ENCODE peak calls at places on chromosomes 4 and X, in four cellular contexts. B is GM12878, P is IMR-90, M is pancreas. O is an unnamed sample.
A peak's percentile ranks its signal among the peaks of the same experiment; 100 is the strongest.

GRCh38 chr4:95761871-95762270 is 78.0 kb upstream of the PDHA2 start:
- DNase-seq in B (no peak), P (peak; percentile 59), M (no peak), O (no peak)

GRCh38 chr4:145299380-145300076 is 119.1 kb upstream of the OTUD4 start:
- DNase-seq in B (peak; percentile 89), P (peak; percentile 75), M (no peak), O (peak; percentile 91)

GRCh38 chr4:154084864-154085263 is 296.0 kb upstream of the SFRP2 start:
- DNase-seq in B (no peak), P (no peak), M (no peak), O (no peak)

GRCh38 chrX:4035874-4036273 is 322.4 kb upstream of the PRKX start:
- DNase-seq in B (no peak), P (no peak), M (no peak), O (no peak)

GRCh38 chrX:128754130-128754529 is 701.9 kb upstream of the ACTRT1 start:
- DNase-seq in B (no peak), P (no peak), M (no peak), O (no peak)

GRCh38 chrX:63561425-63561824 is 210.3 kb upstream of the SPIN4 start:
- DNase-seq in B (no peak), P (no peak), M (no peak), O (peak; percentile 0)

GRCh38 chr4:14218641-14219040 is 591.1 kb upstream of the BOD1L1 start:
- DNase-seq in B (no peak), P (no peak), M (no peak), O (no peak)

GRCh38 chr4:127622923-127623754 is 9.6 kb upstream of the INTU start:
- DNase-seq in B (no peak), P (peak; percentile 33), M (peak; percentile 79), O (no peak)

GRCh38 chr4:94486372-94486801 is 34.6 kb downstream of the PDLIM5 start:
- DNase-seq in B (no peak), P (peak; percentile 20), M (no peak), O (no peak)

GRCh38 chrX:3184176-3184930 is 143.1 kb downstream of the ARSF start:
- DNase-seq in B (no peak), P (peak; percentile 94), M (no peak), O (no peak)

GRCh38 chr4:25234390-25235367 is 846 bp downstream of the PI4K2B start:
- DNase-seq in B (peak; percentile 78), P (peak; percentile 81), M (peak; percentile 81), O (peak; percentile 89)

GRCh38 chrX:24117288-24117687 is 32.2 kb upstream of the ZFX start:
- DNase-seq in B (no peak), P (peak; percentile 88), M (no peak), O (no peak)

GRCh38 chr4:164615964-164616363 is 138.0 kb upstream of the SMIM31 start:
- DNase-seq in B (no peak), P (no peak), M (no peak), O (peak; percentile 12)

GRCh38 chr4:186017801-186018200 is 51.2 kb upstream of the TLR3 start:
- DNase-seq in B (no peak), P (no peak), M (no peak), O (no peak)
- H3K4me3 ChIP-seq in B (no peak overlapping the region), P (no peak overlapping the region), M (no peak overlapping the region), O (no peak overlapping the region)

DNA sequence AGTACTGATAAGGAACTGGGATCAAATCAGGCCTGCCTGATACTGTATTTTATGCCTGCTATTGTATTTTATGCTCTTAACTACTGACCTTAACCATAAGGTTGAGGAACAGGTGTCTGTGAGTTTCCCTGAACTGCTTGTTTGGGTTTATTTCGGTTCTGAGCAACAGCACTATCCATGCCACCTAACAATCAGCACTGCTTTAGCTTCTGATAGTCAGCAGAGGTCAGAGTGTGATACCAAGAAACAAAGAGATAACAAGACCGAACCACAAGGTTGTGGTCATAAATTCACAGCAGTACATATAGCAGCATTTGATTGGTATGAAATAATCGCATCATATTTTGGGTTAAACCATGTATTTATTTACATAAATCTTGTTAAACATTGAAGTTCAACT is 362.2 kb downstream of the FGF13 start:
- DNase-seq in B (no peak), P (no peak), M (no peak), O (no peak)
- TF ChIP-seq CTCF in B (no peak), P (no peak), M (no peak), O (no peak)

GRCh38 chr4:40202474-40202873 is 5.6 kb downstream of the RHOH start:
- DNase-seq in B (no peak), P (no peak), M (no peak), O (peak; percentile 51)
- H3K4me3 ChIP-seq in B (peak overlapping the region; percentile 88), P (no peak overlapping the region), M (no peak overlapping the region), O (peak overlapping the region; percentile 87)

DNA sequence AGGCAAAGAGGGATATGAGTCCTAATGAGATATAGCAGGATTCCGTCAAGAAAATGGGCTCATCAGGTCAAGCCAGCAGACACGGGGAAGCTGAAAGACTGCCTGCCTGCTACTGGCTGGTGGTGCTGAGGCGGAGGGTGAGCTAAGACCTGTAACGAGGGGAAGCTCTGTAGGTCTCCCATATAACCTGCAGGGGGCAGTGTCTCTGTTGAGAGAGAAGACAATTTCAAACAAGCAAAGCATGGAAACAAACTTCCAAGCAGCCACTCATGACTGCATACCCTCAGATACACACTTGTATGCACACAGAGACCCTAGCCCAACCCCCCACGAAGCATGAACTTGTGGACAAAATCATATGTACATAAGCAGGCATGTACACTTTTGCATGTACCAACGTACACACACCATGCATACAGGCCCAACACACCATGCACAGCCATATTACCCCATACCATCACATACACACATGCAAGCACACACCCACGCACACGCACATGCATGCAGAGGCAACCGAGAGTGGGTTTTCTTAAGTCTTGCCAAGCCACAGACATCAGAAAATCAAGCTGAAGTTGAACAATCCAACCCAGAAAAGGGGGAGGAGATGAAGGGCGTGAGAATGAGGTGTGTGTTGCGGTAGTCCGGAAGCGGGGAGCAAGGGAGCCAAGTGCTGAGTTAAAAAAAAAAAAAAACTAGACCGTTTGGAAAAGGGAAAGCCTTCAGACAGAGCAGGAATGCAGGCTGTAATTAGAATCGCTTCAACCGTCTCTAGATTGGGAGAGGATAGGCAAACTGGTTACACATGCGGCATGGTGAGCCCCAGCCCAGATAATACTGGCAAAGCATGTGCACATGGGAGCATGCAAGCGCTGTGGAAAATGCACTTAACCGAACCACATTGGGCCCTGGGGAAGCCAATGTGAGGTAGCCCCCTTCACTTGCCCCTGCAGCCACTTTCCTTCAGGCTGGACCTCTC is 71.0 kb downstream of the PJA1 start:
- DNase-seq in B (no peak), P (peak; percentile 60), M (no peak), O (peak; percentile 45)
- TF ChIP-seq CTCF in B (peak; percentile 49), P (peak; percentile 50), M (peak; percentile 48), O (peak; percentile 47)

DNA sequence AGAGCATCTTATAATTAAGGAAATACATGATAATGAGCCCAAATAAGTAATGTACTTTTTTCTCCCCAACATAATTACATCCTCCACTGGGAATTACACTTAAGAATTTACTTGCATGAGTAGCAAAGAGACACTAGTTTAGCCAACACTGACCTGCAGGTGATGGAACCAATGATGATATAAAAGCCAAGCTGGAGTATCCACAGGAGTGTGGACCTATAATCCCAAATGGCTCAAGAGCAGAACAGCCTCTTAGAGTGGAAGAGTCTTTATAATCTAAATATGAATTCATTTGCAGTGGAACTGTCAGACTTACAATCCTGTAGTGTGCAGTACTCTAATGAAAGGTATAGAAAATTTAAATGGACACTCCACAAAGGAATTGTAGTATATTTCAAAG is 22.2 kb downstream of the WDR19 start:
- DNase-seq in B (no peak), P (no peak), M (no peak), O (no peak)
- H3K4me3 ChIP-seq in B (no peak overlapping the region), P (no peak overlapping the region), M (no peak overlapping the region), O (no peak overlapping the region)

GRCh38 chrX:153499876-153500275 is 5.1 kb downstream of the BGN start:
- DNase-seq in B (no peak), P (no peak), M (no peak), O (no peak)

GRCh38 chrX:153499258-153499657 is 4.5 kb downstream of the BGN start:
- DNase-seq in B (no peak), P (no peak), M (no peak), O (no peak)

GRCh38 chrX:153500676-153501280 is 6.0 kb downstream of the BGN start:
- DNase-seq in B (no peak), P (no peak), M (no peak), O (no peak)

GRCh38 chrX:153495903-153496629 is 1.3 kb downstream of the BGN start:
- DNase-seq in B (no peak), P (no peak), M (no peak), O (no peak)

GRCh38 chrX:153498453-153498852 is 3.7 kb downstream of the BGN start:
- DNase-seq in B (no peak), P (no peak), M (no peak), O (no peak)
- TF ChIP-seq CTCF in B (no peak), P (no peak), M (no peak), O (no peak)

DNA sequence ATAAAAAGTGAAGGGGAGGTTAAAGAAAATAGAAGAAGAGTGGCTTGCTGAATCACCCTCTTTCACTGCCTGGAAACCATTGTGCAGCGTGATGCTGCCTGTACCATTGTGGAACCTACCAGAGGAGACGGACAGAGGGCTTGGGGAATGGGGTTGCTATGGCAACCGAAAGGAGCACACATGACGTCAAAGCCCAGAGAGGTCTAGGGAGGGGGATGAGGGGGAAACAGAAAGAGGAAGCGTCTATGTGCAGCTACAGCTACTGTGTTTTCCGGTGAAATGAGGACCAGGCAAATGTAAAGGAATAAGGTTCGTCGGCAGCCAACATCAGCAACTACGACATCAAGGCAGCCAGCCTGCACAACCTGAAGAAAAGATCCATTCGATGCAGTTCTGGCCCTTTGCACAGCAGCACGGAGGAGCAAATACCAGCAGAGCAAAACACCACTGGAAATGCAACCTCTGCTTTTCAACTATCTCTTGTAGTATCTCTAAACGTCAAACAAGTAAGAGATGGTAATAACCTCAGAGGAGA is at the start of gene MAPK10:
- DNase-seq in B (peak; percentile 62), P (peak; percentile 88), M (peak; percentile 61), O (peak; percentile 96)
- H3K4me3 ChIP-seq in B (no peak within 1 kb of the TSS), P (peak within 1 kb of the TSS; percentile 20), M (peak within 1 kb of the TSS; percentile 31), O (peak within 1 kb of the TSS; percentile 45)

GRCh38 chr4:67261971-67262370 is 283.3 kb downstream of the CENPC start:
- DNase-seq in B (no peak), P (no peak), M (no peak), O (no peak)
- TF ChIP-seq CTCF in B (no peak), P (no peak), M (no peak), O (no peak)

DNA sequence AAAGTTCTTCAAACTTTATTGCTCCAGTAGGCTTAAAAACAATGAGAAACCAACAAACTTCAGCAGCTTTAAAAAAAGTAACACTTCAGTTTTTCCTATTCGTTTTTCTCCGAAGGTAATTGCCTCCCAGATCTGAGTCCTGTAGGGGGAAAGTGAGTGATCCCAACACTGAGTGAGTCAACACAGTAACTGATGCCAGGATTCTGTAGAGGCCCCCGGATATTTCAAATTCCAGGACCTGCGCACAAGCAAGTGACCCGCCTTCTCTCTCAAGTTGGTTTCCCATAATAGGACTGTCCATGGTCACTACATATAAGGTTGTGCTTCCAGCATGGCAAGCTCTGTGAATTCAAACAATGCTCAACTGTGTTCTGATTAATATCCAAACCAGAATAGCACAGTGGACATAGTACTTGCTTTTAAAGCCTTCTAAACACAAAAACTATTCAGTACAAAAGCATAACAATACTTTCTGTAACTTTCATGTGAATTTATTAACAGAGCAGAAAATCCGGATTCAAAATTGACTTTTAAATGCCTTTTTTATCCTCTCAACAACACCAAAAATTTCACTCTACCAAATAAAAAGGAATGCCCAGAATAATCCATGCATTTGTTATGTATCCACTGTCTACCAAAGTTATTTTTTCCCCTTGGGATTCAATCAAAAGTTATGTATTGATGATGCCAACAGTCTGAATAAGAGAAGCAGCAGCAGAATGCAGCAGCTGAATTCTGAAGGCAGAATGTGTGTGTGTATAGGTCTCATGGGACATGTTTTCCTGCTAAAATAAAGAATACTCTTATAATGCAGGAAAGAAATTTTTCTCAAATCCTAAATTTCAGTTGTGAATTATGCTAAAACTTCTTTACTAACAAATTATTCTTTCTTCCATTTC is at the start of gene DMD:
- DNase-seq in B (no peak), P (peak; percentile 84), M (no peak), O (no peak)
- H3K4me3 ChIP-seq in B (no peak within 1 kb of the TSS), P (peak within 1 kb of the TSS; percentile 51), M (peak within 1 kb of the TSS; percentile 3), O (no peak within 1 kb of the TSS)